ENCODE peak calls at places on chromosomes 13 and 19, in seven cellular contexts. E is GM23248, K is hepatocyte, D is neural progenitor cell, J is OCI-LY7, S is MM.1S, U is HCT116. P is an unnamed sample.

GRCh38 chr13:71866173-71867091 is 572 bp downstream of the DACH1 start:
- DNase-seq in U (no peak), J (no peak), E (peak), K (peak), S (peak), D (peak), P (no peak)

GRCh38 chr13:59690857-59691500 is 472.7 kb downstream of the DIAPH3 start:
- DNase-seq in S (no peak), K (no peak), D (no peak), J (no peak), U (no peak), E (peak), P (no peak)

GRCh38 chr13:79392882-79393563 is 13.0 kb downstream of the RBM26 start:
- DNase-seq in K (no peak), U (no peak), S (no peak), D (no peak), J (no peak), E (peak), P (peak)

GRCh38 chr19:17448190-17448967 is at the start of gene TMEM221:
- DNase-seq in U (no peak), E (peak), S (no peak), K (peak), D (peak), J (peak), P (peak)

GRCh38 chr13:42984691-42985090 is 7.3 kb downstream of the EPSTI1 start:
- DNase-seq in J (no peak), K (no peak), D (no peak), S (no peak), E (no peak), U (no peak), P (no peak)

GRCh38 chr13:101695870-101696516 is 243.5 kb downstream of the ITGBL1 start:
- DNase-seq in K (no peak), E (no peak), U (no peak), S (no peak), D (no peak), J (no peak), P (no peak)

GRCh38 chr13:95452376-95452775 is 100.1 kb upstream of the CLDN10 start:
- DNase-seq in K (no peak), D (no peak), J (no peak), U (no peak), E (no peak), S (no peak), P (peak)

GRCh38 chr19:29573486-29573885 is 32.6 kb upstream of the POP4 start:
- DNase-seq in J (no peak), D (no peak), S (no peak), U (no peak), K (no peak), E (no peak), P (no peak)

GRCh38 chr19:35031072-35031881 is 1.0 kb downstream of the SCN1B start:
- DNase-seq in D (peak), S (no peak), U (no peak), J (no peak), E (peak), K (no peak), P (peak)

GRCh38 chr19:34256835-34257558 is 2.6 kb downstream of the GARRE1 start:
- DNase-seq in E (peak), S (no peak), U (no peak), D (no peak), K (no peak), J (no peak), P (no peak)

GRCh38 chr13:101398920-101399319 is 17.4 kb downstream of the NALCN start:
- DNase-seq in K (no peak), U (no peak), J (no peak), E (peak), S (no peak), D (no peak), P (peak)

GRCh38 chr13:50829896-50830295 is 13.6 kb downstream of the DLEU7 start:
- DNase-seq in J (no peak), E (peak), S (no peak), U (no peak), D (no peak), K (no peak), P (no peak)

GRCh38 chr19:4518345-4519171 is at the start of gene PLIN4:
- DNase-seq in K (no peak), E (peak), D (no peak), U (no peak), J (no peak), S (no peak), P (peak)

GRCh38 chr19:3294080-3294850 is 69.8 kb downstream of the CELF5 start:
- DNase-seq in S (no peak), U (no peak), K (no peak), J (no peak), E (no peak), D (no peak), P (no peak)

GRCh38 chr13:77026783-77027621 is at the start of gene FBXL3:
- DNase-seq in U (peak), E (peak), J (peak), K (peak), S (peak), D (peak), P (peak)

GRCh38 chr13:40814803-40815202 is 25.4 kb downstream of the SLC25A15 start:
- DNase-seq in K (no peak), J (no peak), U (no peak), E (peak), S (no peak), D (no peak), P (no peak)
- TF ChIP-seq EZH2phosphoT487 in K (no peak), J (no peak), U (no peak), E (no peak), S (no peak), D (no peak), P (no peak)

GRCh38 chr13:40026174-40026585 is 370.7 kb downstream of the COG6 start:
- DNase-seq in U (no peak), E (no peak), K (no peak), S (peak), D (no peak), J (no peak), P (no peak)
- TF ChIP-seq EZH2phosphoT487 in U (no peak), E (no peak), K (no peak), S (no peak), D (no peak), J (no peak), P (no peak)

GRCh38 chr13:35723820-35724219 is 247.3 kb upstream of the MAB21L1 start:
- DNase-seq in S (no peak), D (no peak), J (no peak), E (peak), K (no peak), U (no peak), P (no peak)
- TF ChIP-seq EZH2phosphoT487 in S (no peak), D (no peak), J (no peak), E (no peak), K (no peak), U (no peak), P (no peak)

GRCh38 chr19:18682807-18683108 is 722 bp upstream of the CRTC1 start:
- DNase-seq in S (no peak), U (no peak), J (no peak), D (no peak), K (no peak), E (no peak), P (no peak)

GRCh38 chr19:18683955-18684641 is 618 bp downstream of the CRTC1 start:
- DNase-seq in D (no peak), S (peak), E (no peak), K (no peak), U (no peak), J (no peak), P (no peak)

GRCh38 chr19:18684642-18684993 is 1.1 kb downstream of the CRTC1 start:
- DNase-seq in U (no peak), K (no peak), E (no peak), S (no peak), D (no peak), J (no peak), P (no peak)

GRCh38 chr19:18685597-18686164 is 2.2 kb downstream of the CRTC1 start:
- DNase-seq in U (no peak), S (no peak), J (no peak), D (no peak), K (no peak), E (peak), P (no peak)

DNA sequence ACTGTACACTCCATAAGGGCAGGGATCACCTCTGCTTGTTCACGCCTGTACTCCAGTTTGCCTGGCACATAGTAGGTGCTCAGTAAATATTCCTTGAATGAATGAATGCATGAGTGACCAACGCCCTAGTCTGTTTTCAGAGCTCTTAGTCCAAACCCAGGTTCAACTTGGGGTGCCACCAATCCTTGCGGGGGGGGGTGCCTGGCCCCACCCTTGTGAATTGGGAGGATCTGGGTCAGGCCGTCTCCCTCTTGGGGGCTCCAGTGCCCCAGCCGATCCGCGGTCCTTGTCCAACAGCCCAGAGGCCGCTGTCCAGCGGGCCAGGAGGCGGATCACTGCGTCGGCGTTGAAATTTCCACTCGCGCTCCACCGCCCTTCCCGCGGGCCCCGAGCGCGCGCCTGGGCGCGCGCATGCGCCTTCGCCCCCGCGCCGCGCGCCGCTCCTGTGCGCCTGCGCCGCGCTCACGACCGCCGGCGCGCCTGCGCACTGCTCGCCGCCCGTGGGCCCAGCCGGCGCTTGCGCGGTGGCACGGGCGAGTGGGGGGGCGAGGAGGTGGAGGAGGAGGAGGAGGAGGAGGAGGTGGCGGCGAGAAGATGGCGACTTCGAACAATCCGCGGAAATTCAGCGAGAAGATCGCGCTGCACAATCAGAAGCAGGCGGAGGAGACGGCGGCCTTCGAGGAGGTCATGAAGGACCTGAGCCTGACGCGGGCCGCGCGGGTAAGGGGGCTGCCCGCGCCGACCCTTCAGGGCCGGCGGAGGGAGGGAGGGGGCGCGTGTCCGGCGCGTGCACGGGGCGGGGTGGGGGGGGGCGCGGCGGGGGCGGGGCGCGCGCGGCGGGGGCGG is at the start of gene CRTC1:
- DNase-seq in D (peak), J (peak), K (peak), S (peak), U (peak), E (peak), P (peak)
- TF ChIP-seq EZH2phosphoT487 in D (no peak), J (no peak), K (no peak), S (no peak), U (no peak), E (no peak), P (no peak)